ENCODE peak calls at places on chromosomes 11 and 22, in ten cellular contexts. O, P, W, Y, H, M, V, U, Q and E are unnamed samples. For H3K4me1, the result is how much of the 10 kb centered on the place peaks cover.

GRCh38 chr11:121418625-121419114 is 33.4 kb upstream of the SORL1 start:
- DNase-seq in W (no peak), P (no peak), V (no peak), H (no peak), O (peak), Q (no peak), M (no peak), Y (peak), U (no peak), E (no peak)

GRCh38 chr11:123770712-123771111 is 16.4 kb upstream of the OR6X1 start:
- DNase-seq in M (no peak), Y (no peak), U (no peak), Q (no peak), V (no peak), H (no peak), P (no peak), O (no peak), W (no peak), E (no peak)

GRCh38 chr11:133619397-133619796 is 87.1 kb upstream of the OPCML start:
- DNase-seq in Y (no peak), U (no peak), Q (no peak), H (no peak), P (peak), M (no peak), O (no peak), W (no peak), V (no peak), E (no peak)

GRCh38 chr11:8802263-8802662 is 108.7 kb upstream of the AKIP1 start:
- DNase-seq in W (no peak), M (no peak), U (no peak), H (no peak), P (no peak), V (no peak), Y (no peak), Q (no peak), O (no peak), E (no peak)

GRCh38 chr11:11537372-11537771 is 84.4 kb downstream of the GALNT18 start:
- DNase-seq in O (no peak), U (no peak), Y (no peak), W (no peak), Q (no peak), V (no peak), M (no peak), H (no peak), P (no peak), E (no peak)

GRCh38 chr22:35498026-35498425 is 42.6 kb upstream of the RASD2 start:
- DNase-seq in Q (no peak), M (no peak), Y (no peak), V (no peak), U (no peak), P (peak), H (no peak), W (no peak), O (no peak), E (no peak)

GRCh38 chr11:67045314-67045713 is 11.3 kb upstream of the RHOD start:
- DNase-seq in P (no peak), M (peak), O (peak), W (peak), V (no peak), Y (no peak), Q (no peak), H (peak), U (no peak), E (no peak)

GRCh38 chr22:40156001-40156516 is 21.7 kb upstream of the TNRC6B start:
- DNase-seq in P (peak), Y (no peak), V (no peak), W (no peak), O (peak), U (peak), Q (no peak), H (peak), M (no peak), E (peak)

GRCh38 chr11:126993599-126993998 is 7.0 kb downstream of the KIRREL3 start:
- DNase-seq in W (peak), Y (no peak), H (peak), O (no peak), M (no peak), Q (no peak), P (no peak), V (no peak), U (no peak), E (no peak)

GRCh38 chr11:117973446-117973922 is 12.7 kb upstream of the IL10RA start:
- DNase-seq in M (no peak), V (no peak), Y (no peak), H (no peak), U (no peak), Q (no peak), W (no peak), O (no peak), P (no peak), E (no peak)

GRCh38 chr22:34429314-34429713 is 509.0 kb upstream of the LARGE1 start:
- DNase-seq in P (no peak), Y (no peak), Q (no peak), V (peak), U (no peak), M (no peak), W (no peak), H (no peak), O (no peak), E (no peak)

GRCh38 chr11:65898656-65899355 is 1.4 kb downstream of the FOSL1 start:
- DNase-seq in U (no peak), V (no peak), W (no peak), P (no peak), Q (no peak), M (no peak), H (no peak), O (no peak), Y (no peak), E (no peak)

GRCh38 chr11:9004310-9004945 is 627 bp upstream of the NRIP3 start:
- DNase-seq in M (no peak), W (no peak), Y (no peak), Q (no peak), O (peak), H (no peak), P (peak), U (peak), V (no peak), E (no peak)

GRCh38 chr11:8290122-8290810 is 26.6 kb upstream of the LMO1 start:
- DNase-seq in O (no peak), V (no peak), M (peak), U (no peak), W (no peak), H (no peak), Q (no peak), Y (no peak), P (no peak), E (no peak)

GRCh38 chr11:70070736-70071135 is 7.4 kb upstream of the ANO1 start:
- DNase-seq in V (no peak), U (no peak), P (no peak), Y (no peak), M (no peak), W (peak), Q (no peak), H (no peak), O (no peak), E (peak)

GRCh38 chr11:62387381-62387780 is 31.5 kb upstream of the SCGB1A1 start:
- DNase-seq in U (no peak), V (no peak), Q (no peak), M (peak), H (no peak), Y (no peak), O (no peak), W (no peak), P (no peak), E (no peak)

GRCh38 chr11:12287009-12287373 is 90.4 kb upstream of the PARVA start:
- DNase-seq in M (peak), P (peak), Q (no peak), V (no peak), W (peak), H (peak), U (no peak), O (peak), Y (no peak), E (peak)

GRCh38 chr22:21818487-21819182 is 48.8 kb downstream of the MAPK1 start:
- DNase-seq in P (no peak), O (no peak), V (no peak), M (no peak), W (no peak), H (no peak), U (no peak), Y (no peak), Q (no peak), E (no peak)

GRCh38 chr22:19819911-19820879 is 34.5 kb downstream of the GNB1L start:
- DNase-seq in H (no peak), V (no peak), Q (no peak), O (no peak), P (peak), Y (no peak), U (no peak), W (no peak), M (peak), E (peak)

GRCh38 chr22:49878206-49878605 is 24.6 kb downstream of the ZBED4 start:
- DNase-seq in U (no peak), H (no peak), M (no peak), O (no peak), Q (no peak), Y (no peak), W (no peak), P (no peak), V (no peak), E (no peak)

GRCh38 chr22:30239421-30240405 is 6.8 kb downstream of the LIF start:
- DNase-seq in Q (no peak), M (no peak), Y (no peak), P (no peak), H (no peak), U (no peak), V (no peak), W (no peak), O (no peak), E (no peak)

GRCh38 chr22:45358127-45358526 is 48.4 kb downstream of the FAM118A start:
- DNase-seq in P (no peak), U (no peak), W (no peak), M (no peak), O (no peak), H (no peak), Y (no peak), Q (no peak), V (no peak), E (no peak)

DNA sequence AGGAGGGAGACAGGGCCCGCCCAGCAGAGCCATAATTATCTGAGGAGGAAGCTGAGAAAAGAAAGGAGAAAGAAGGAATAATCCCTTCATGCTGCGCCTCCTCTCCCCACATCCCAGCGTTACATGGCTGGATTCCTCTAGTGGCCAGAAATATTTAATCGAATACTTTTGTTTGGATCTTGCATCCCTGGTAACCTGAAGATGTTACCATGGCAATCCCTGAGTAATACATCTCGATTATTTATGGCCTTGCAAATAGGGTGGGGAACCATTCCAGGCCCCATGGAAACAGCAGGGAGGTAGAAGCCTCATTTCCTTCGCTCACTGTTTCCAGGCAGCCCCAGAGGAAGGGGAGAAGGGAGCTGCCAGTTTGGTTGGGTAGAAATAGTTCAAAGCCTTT is 357.7 kb downstream of the BUD13 start:
- DNase-seq in U (no peak), W (no peak), V (no peak), Y (no peak), H (peak), P (peak), Q (no peak), M (no peak), O (no peak), E (no peak)
- H3K4me1 ChIP-seq in U (under half), W (under half), V (under half), Y (under half), H (under half), P (under half), Q (under half), M (under half), O (under half), E (under half)

GRCh38 chr22:25484916-25485315 is 79.6 kb upstream of the GRK3 start:
- DNase-seq in V (no peak), W (no peak), M (no peak), P (no peak), H (no peak), Y (no peak), O (no peak), Q (no peak), U (no peak), E (no peak)
- H3K4me1 ChIP-seq in V (under half), W (under half), M (under half), P (under half), H (under half), Y (under half), O (under half), Q (under half), U (under half), E (under half)

DNA sequence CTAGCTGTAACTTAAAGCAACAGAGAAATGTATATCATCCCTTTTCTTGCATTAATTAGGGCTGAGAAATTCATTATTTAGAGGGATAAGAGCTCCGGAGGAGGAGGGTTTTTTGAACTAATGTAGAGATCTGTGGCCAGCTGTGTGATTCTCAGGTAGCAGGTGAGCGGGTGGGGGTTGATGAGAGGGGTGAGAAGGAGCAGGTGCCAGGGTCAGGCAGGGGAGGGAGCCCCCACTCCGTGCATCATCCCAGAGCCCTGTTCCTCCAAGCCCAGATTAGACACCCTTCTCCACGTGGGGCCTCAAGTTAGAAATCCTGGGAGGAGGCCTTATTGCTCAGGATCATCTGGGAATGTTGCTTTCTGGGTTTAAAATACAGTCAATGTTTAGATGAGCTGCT is 24.9 kb downstream of the ZBTB16 start:
- DNase-seq in Q (no peak), O (no peak), P (no peak), U (peak), M (no peak), H (no peak), W (no peak), V (no peak), Y (no peak), E (no peak)
- H3K4me1 ChIP-seq in Q (half or more), O (half or more), P (half or more), U (half or more), M (half or more), H (under half), W (under half), V (under half), Y (under half), E (half or more)

DNA sequence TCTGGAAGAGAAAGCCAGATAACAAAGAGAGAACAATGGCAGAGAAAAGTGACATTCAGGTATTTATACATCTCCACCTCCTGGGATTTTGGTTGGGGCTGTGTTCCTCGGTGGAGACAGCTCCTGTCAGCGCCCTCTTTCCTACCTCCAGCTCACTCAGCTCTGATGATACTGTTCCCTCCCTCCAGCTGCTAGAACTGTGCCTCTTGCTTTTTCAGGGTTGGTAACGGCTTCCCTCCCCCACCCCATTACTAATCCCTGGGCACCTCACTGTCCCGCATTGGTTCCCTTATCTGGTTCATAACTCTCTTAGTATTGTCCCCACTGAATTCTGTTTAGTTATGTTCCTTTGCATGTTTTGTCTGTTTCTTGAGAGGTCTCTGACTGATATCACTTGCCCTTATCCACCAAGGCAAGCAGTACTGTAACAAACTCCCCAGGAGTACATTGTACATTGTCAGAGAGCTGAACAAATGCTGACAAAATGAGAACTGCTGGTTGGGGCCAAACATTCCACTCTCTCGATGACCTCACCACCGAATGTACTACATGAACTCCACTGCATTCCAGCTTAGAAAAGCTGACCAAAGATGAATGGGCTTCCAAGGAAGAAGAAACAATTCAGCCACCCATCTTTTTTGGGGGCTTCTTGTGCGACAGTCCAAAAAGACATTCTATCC is 5.7 kb upstream of the FBXO3 start:
- DNase-seq in H (no peak), M (no peak), Y (no peak), O (no peak), P (peak), V (no peak), Q (no peak), U (no peak), W (peak), E (no peak)
- H3K4me1 ChIP-seq in H (under half), M (under half), Y (under half), O (under half), P (under half), V (under half), Q (under half), U (under half), W (under half), E (under half)

DNA sequence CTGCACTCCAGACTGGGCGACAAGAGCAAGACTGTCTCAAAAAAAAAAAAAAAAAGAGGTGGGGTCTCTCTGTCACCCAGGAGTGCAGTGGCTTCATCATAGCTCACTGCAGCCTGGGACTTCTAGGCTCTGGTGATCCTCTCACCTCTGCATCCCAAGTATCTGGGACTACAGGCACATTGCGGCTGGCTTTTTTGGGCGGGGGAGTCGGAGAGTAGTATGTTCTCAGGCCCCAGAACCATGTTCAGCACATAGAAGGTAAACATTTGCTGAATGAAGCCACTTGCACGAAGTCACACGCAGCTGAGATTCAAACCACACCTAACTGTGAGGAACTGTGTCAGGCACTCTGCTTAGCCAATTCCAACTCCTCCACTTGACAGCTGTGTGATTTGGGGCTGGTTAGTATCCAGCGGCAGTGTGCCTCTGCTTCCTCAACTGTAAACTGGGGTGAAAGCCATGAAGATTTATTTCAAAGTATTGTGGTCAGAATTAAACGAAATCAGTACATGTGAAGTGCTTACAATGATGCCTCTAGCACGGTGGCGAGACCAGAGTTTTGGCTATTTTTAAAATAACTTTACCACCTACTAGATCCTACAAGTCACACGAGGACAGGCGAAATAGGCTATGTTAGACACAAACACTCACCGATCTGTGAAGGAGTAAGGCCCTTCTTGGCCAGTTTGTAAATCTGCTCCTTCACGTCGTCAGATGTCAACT is 789 bp downstream of the RPS13 start:
- DNase-seq in Q (no peak), O (peak), W (no peak), P (peak), Y (peak), U (no peak), V (no peak), H (no peak), M (no peak), E (no peak)
- H3K4me1 ChIP-seq in Q (under half), O (under half), W (under half), P (under half), Y (under half), U (under half), V (under half), H (under half), M (under half), E (under half)

GRCh38 chr11:58164389-58164788 is 24.5 kb upstream of the OR9Q2 start:
- DNase-seq in M (no peak), O (no peak), Y (no peak), H (no peak), W (no peak), P (no peak), V (no peak), Q (no peak), U (no peak), E (no peak)
- H3K4me1 ChIP-seq in M (under half), O (under half), Y (under half), H (under half), W (under half), P (under half), V (under half), Q (under half), U (under half), E (under half)

DNA sequence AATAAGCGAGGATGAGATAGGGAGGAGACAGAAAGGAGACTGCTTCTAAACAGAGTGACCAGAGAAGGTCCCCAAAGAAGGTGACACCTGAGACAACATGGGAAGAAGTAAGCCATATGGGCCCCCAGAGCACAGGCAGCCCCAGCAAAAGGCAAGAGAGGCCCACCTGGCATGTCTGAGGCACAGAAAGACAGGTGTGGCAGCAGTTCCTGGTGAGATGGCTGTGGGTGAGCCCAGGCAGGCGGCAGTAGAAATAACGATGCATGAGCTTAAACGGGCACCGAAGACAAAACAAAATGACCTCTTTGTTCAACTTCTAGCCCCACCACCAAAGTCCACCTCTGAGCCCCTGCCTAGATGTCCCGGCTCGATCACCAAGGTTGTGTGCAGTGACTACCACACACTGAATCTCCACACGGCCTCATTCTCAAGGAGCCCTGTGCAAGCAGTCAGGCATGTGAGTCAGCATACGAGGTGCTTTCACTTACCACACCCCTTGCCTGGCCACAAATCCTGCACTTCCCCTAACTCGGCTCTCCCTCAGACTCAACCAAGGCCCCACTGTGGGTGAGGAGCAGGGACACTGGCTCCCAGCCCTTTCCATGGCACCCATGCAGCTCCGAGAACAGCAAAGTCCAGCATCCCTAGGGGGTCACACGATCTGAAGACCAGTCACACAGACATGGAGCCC is 77.6 kb downstream of the PACSIN2 start:
- DNase-seq in P (peak), Q (peak), H (peak), W (peak), V (no peak), M (peak), U (no peak), O (peak), Y (peak), E (peak)
- H3K4me1 ChIP-seq in P (half or more), Q (under half), H (half or more), W (half or more), V (half or more), M (half or more), U (half or more), O (half or more), Y (under half), E (half or more)